ENCODE peak calls at places on chromosomes 4 and X, in eight cellular contexts. O is left lung; E is pancreas; Y is CD8-positive, alpha-beta memory T cell; W is gastrocnemius medialis; S is spleen; L is endodermal cell; T is SJSA1. U is an unnamed sample.

GRCh38 chr4:146763560-146763959 is 124.9 kb downstream of the POU4F2 start:
- DNase-seq in Y (no peak), E (no peak), W (no peak), O (no peak), T (no peak), S (no peak), L (no peak), U (no peak)

GRCh38 chr4:149897784-149898183 is 82.1 kb upstream of the IQCM start:
- DNase-seq in L (no peak), O (no peak), S (no peak), Y (no peak), T (no peak), E (no peak), W (no peak), U (no peak)

GRCh38 chr4:91622925-91623600 is 680.7 kb upstream of the GRID2 start:
- DNase-seq in S (peak; percentile 24), T (no peak), Y (no peak), L (no peak), O (no peak), E (no peak), W (no peak), U (no peak)

GRCh38 chr4:43732829-43733426 is 715.7 kb downstream of the KCTD8 start:
- DNase-seq in S (no peak), Y (no peak), E (no peak), O (no peak), W (no peak), T (no peak), L (no peak), U (no peak)

GRCh38 chr4:145709843-145710242 is 29.9 kb downstream of the C4orf51 start:
- DNase-seq in W (no peak), T (peak; percentile 32), L (no peak), O (no peak), Y (no peak), E (no peak), S (no peak), U (no peak)

GRCh38 chrX:16474511-16474910 is 175.4 kb upstream of the S100G start:
- DNase-seq in Y (no peak), O (no peak), E (no peak), L (no peak), T (no peak), W (no peak), S (no peak), U (no peak)

GRCh38 chrX:96004386-96004785 is 680.3 kb upstream of the DIAPH2 start:
- DNase-seq in O (no peak), E (no peak), T (no peak), W (no peak), S (no peak), L (no peak), Y (no peak), U (no peak)

GRCh38 chrX:149222040-149222439 is 283.1 kb downstream of the IDS start:
- DNase-seq in Y (no peak), W (no peak), S (no peak), T (no peak), O (no peak), L (no peak), E (no peak), U (no peak)

GRCh38 chr4:46993075-46994006 is at the start of gene GABRA4:
- DNase-seq in L (peak; percentile 80), W (no peak), S (no peak), Y (no peak), O (no peak), E (no peak), T (no peak), U (no peak)

GRCh38 chr4:152424980-152425379 is 110.9 kb downstream of the FBXW7 start:
- DNase-seq in O (no peak), T (no peak), S (no peak), W (no peak), Y (no peak), E (no peak), L (no peak), U (no peak)

GRCh38 chr4:55002431-55002830 is 123.0 kb downstream of the KDR start:
- DNase-seq in O (no peak), L (no peak), E (no peak), Y (no peak), W (no peak), T (no peak), S (no peak), U (no peak)

GRCh38 chrX:79081895-79082512 is 62.5 kb upstream of the GPR174 start:
- DNase-seq in E (no peak), Y (peak; percentile 46), S (no peak), O (no peak), L (no peak), T (peak; percentile 28), W (no peak), U (peak; percentile 19)

GRCh38 chr4:44927361-44928061 is 201.2 kb upstream of the GNPDA2 start:
- DNase-seq in E (no peak), L (no peak), W (no peak), T (no peak), S (no peak), O (no peak), Y (no peak), U (no peak)

GRCh38 chrX:1244164-1245076 is 24.2 kb upstream of the CSF2RA start:
- DNase-seq in S (peak; percentile 66), Y (no peak), T (no peak), L (peak; percentile 93), O (no peak), W (no peak), E (no peak), U (no peak)

GRCh38 chr4:5773271-5773555 is 62.2 kb downstream of the EVC start:
- DNase-seq in T (no peak), Y (no peak), O (no peak), W (no peak), L (peak; percentile 56), E (no peak), S (no peak), U (no peak)

GRCh38 chr4:95921470-95921869 is 81.6 kb downstream of the PDHA2 start:
- DNase-seq in L (no peak), Y (no peak), O (no peak), T (no peak), S (no peak), E (no peak), W (no peak), U (no peak)

GRCh38 chrX:153981231-153981630 is 8.7 kb downstream of the TMEM187 start:
- DNase-seq in L (no peak), E (no peak), T (no peak), Y (no peak), O (no peak), S (peak; percentile 73), W (no peak), U (no peak)

GRCh38 chrX:30414144-30414543 is 105.0 kb upstream of the NR0B1 start:
- DNase-seq in S (no peak), Y (no peak), E (no peak), W (no peak), T (no peak), L (no peak), O (no peak), U (no peak)

GRCh38 chr4:98374643-98375042 is 113.5 kb downstream of the RAP1GDS1 start:
- DNase-seq in O (no peak), L (no peak), T (no peak), Y (no peak), E (no peak), S (no peak), W (peak; percentile 13), U (no peak)

GRCh38 chr4:100688368-100688767 is 170.5 kb upstream of the EMCN start:
- DNase-seq in W (no peak), L (no peak), S (no peak), O (no peak), E (no peak), Y (no peak), T (no peak), U (no peak)

GRCh38 chrX:49176421-49177326 is 5.0 kb downstream of the PLP2 start:
- DNase-seq in S (no peak), W (no peak), T (no peak), E (no peak), Y (no peak), O (no peak), L (no peak), U (no peak)

GRCh38 chr4:80208606-80209005 is 11.3 kb downstream of the PRDM8 start:
- DNase-seq in L (no peak), E (no peak), W (no peak), Y (no peak), O (no peak), S (no peak), T (no peak), U (no peak)

GRCh38 chr4:39043058-39043696 is 11.0 kb upstream of the TMEM156 start:
- DNase-seq in T (peak; percentile 92), W (no peak), E (no peak), Y (no peak), O (no peak), L (no peak), S (no peak), U (no peak)

GRCh38 chr4:7365472-7366179 is 69.1 kb downstream of the PSAPL1 start:
- DNase-seq in Y (no peak), W (peak; percentile 28), L (no peak), S (peak; percentile 57), O (peak; percentile 32), T (no peak), E (no peak), U (no peak)

DNA sequence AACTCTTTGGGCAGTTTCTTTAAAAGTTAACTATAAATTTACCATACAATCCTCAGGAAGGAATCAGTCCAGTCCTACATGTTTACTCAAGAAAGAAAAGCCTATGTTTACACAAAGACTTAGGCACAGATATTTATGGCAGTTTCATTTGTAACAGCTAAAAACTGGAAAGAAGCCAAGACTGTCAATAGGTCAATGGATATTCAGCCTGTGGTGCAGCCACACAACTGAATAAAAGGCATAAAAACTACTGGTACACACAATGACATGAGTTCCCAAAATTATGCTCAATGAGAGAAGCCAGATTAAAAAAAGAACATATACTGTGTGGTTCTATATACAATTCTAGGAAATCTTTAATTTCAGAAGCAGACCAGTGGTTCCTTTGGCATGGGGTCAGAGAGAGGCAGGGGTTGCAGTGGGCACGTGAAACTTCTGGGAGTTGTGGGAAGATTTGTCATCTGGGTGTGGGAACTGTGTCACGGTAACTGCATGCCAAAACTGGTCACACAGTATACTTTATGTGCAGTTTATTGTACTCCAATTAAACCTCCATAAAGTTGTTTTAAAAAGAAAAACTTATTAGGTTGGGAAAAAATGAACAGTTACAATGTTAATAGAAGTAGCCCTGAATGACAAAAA is 26.8 kb upstream of the STS start:
- DNase-seq in Y (no peak), W (no peak), T (peak; percentile 31), L (no peak), E (no peak), S (no peak), O (no peak), U (no peak)
- H3K9me3 ChIP-seq in Y (no peaks in the 10 kb centered on the region), W (no peaks in the 10 kb centered on the region), T (no peaks in the 10 kb centered on the region), L (no peaks in the 10 kb centered on the region), E (no peaks in the 10 kb centered on the region), S (no peaks in the 10 kb centered on the region), O (no peaks in the 10 kb centered on the region), U (no peaks in the 10 kb centered on the region)

GRCh38 chr4:404006-404405 is 66.4 kb downstream of the ZNF141 start:
- DNase-seq in E (no peak), S (no peak), T (no peak), Y (no peak), O (no peak), W (no peak), L (no peak), U (no peak)
- H3K9me3 ChIP-seq in E (no peaks in the 10 kb centered on the region), S (peaks cover 68% of the 10 kb centered on the region), T (no peaks in the 10 kb centered on the region), Y (no peaks in the 10 kb centered on the region), O (no peaks in the 10 kb centered on the region), W (no peaks in the 10 kb centered on the region), L (peaks cover 12% of the 10 kb centered on the region), U (peaks cover 52% of the 10 kb centered on the region)

GRCh38 chr4:1589098-1589497 is 95.0 kb downstream of the FAM53A start:
- DNase-seq in E (no peak), T (no peak), L (no peak), S (no peak), O (no peak), Y (no peak), W (no peak), U (no peak)
- H3K9me3 ChIP-seq in E (no peaks in the 10 kb centered on the region), T (no peaks in the 10 kb centered on the region), L (peaks cover 14% of the 10 kb centered on the region), S (peaks cover 24% of the 10 kb centered on the region), O (no peaks in the 10 kb centered on the region), Y (peaks cover 6% of the 10 kb centered on the region), W (peaks cover 7% of the 10 kb centered on the region), U (peaks cover 11% of the 10 kb centered on the region)

GRCh38 chrX:120365320-120365719 is 3.4 kb downstream of the ATP1B4 start:
- DNase-seq in Y (peak; percentile 57), W (peak; percentile 92), E (peak; percentile 58), O (peak; percentile 32), L (peak; percentile 85), S (peak; percentile 79), T (peak; percentile 1), U (peak; percentile 29)
- H3K9me3 ChIP-seq in Y (no peaks in the 10 kb centered on the region), W (no peaks in the 10 kb centered on the region), E (no peaks in the 10 kb centered on the region), O (no peaks in the 10 kb centered on the region), L (no peaks in the 10 kb centered on the region), S (no peaks in the 10 kb centered on the region), T (no peaks in the 10 kb centered on the region), U (no peaks in the 10 kb centered on the region)

U was measured in CD4-positive, alpha-beta T cell.